ENCODE peak calls at places on chromosomes 7 and 10, in ten cellular contexts. P is NCI-H2107; X is gastrocnemius medialis; Q is stimulated activated naive CD4-positive, alpha-beta T cell treated with Interleukin-2 at 50 U/mL for 16 hours; U is NAMALWA; F is HuH-7; B is GM10248; G is NCI-H526 treated with DMSO at 0.1 percent for 48 hours; L is nucleus accumbens; O is HL-60. C is an unnamed sample.

GRCh38 chr10:49662169-49662830 is 17.2 kb upstream of the C10orf53 start:
- DNase-seq in X (no peak), F (no peak), O (no peak), L (no peak), P (no peak), Q (no peak), G (no peak), B (peak), U (no peak), C (no peak)

GRCh38 chr7:85176197-85176596 is 10.7 kb downstream of the SEMA3D start:
- DNase-seq in O (no peak), G (no peak), L (no peak), X (no peak), B (no peak), P (no peak), F (no peak), U (no peak), Q (no peak), C (no peak)

GRCh38 chr10:34995925-34996324 is 94.2 kb downstream of the CUL2 start:
- DNase-seq in L (no peak), O (no peak), U (no peak), X (no peak), G (no peak), F (no peak), P (no peak), Q (no peak), B (no peak), C (no peak)

GRCh38 chr7:94222516-94222915 is 172.2 kb upstream of the COL1A2 start:
- DNase-seq in L (no peak), O (no peak), Q (no peak), B (no peak), F (no peak), U (no peak), P (no peak), G (no peak), X (no peak), C (no peak)

GRCh38 chr7:157402911-157403534 is 66.2 kb downstream of the DNAJB6 start:
- DNase-seq in U (no peak), B (no peak), G (no peak), P (no peak), L (no peak), Q (no peak), F (no peak), O (no peak), X (no peak), C (peak)

GRCh38 chr10:93821051-93821772 is 63.5 kb downstream of the LGI1 start:
- DNase-seq in P (no peak), F (no peak), G (no peak), O (no peak), U (peak), B (no peak), X (no peak), Q (no peak), L (no peak), C (no peak)

GRCh38 chr7:18294408-18294807 is 201.1 kb upstream of the HDAC9 start:
- DNase-seq in P (no peak), O (no peak), X (no peak), B (no peak), U (no peak), L (no peak), Q (no peak), G (no peak), F (no peak), C (no peak)

GRCh38 chr7:4151524-4151923 is 530.6 kb upstream of the FOXK1 start:
- DNase-seq in L (no peak), X (no peak), G (no peak), B (no peak), Q (no peak), F (no peak), U (no peak), P (no peak), O (no peak), C (no peak)

GRCh38 chr7:114302858-114303257 is 111.8 kb upstream of the FOXP2 start:
- DNase-seq in F (no peak), O (no peak), G (no peak), Q (no peak), L (no peak), B (no peak), U (no peak), X (no peak), P (no peak), C (no peak)

GRCh38 chr10:123884351-123884906 is 7.2 kb downstream of the CPXM2 start:
- DNase-seq in L (no peak), X (no peak), O (no peak), F (no peak), P (no peak), G (no peak), U (no peak), Q (no peak), B (no peak), C (no peak)

GRCh38 chr10:34780818-34781380 is 34.2 kb downstream of the PARD3 start:
- DNase-seq in O (no peak), F (no peak), U (peak), G (no peak), Q (no peak), X (peak), L (no peak), P (no peak), B (peak), C (peak)

GRCh38 chr7:130838738-130839137 is 104.7 kb upstream of the KLF14 start:
- DNase-seq in X (no peak), B (peak), O (no peak), Q (no peak), U (no peak), G (no peak), L (no peak), F (no peak), P (no peak), C (no peak)

GRCh38 chr7:150314639-150315239 is 8.4 kb upstream of the LRRC61 start:
- DNase-seq in G (no peak), F (no peak), U (no peak), Q (no peak), X (no peak), O (no peak), B (no peak), L (no peak), P (no peak), C (no peak)

GRCh38 chr10:48574817-48575380 is 30.0 kb downstream of the ARHGAP22 start:
- DNase-seq in B (no peak), F (no peak), L (no peak), U (no peak), G (no peak), X (no peak), P (no peak), O (no peak), Q (no peak), C (no peak)

GRCh38 chr7:149799397-149800168 is 26.2 kb upstream of the ZNF467 start:
- DNase-seq in G (peak), Q (peak), F (peak), U (peak), L (no peak), B (peak), P (no peak), X (no peak), O (no peak), C (peak)

GRCh38 chr7:45923290-45923689 is 2.2 kb upstream of the IGFBP3 start:
- DNase-seq in X (no peak), F (peak), B (peak), Q (peak), U (peak), P (no peak), L (no peak), G (no peak), O (no peak), C (peak)

GRCh38 chr10:128042131-128042610 is 84.1 kb downstream of the MKI67 start:
- DNase-seq in U (no peak), Q (no peak), F (no peak), G (no peak), X (no peak), O (no peak), B (no peak), L (no peak), P (no peak), C (no peak)

GRCh38 chr10:71060636-71061426 is 151.5 kb upstream of the UNC5B start:
- DNase-seq in O (no peak), X (no peak), Q (no peak), G (no peak), P (no peak), B (no peak), L (no peak), U (no peak), F (no peak), C (no peak)